ENCODE peak calls at places on chromosomes 3 and 15, in four cellular contexts. U is HTR-8/SVneo, S is lower leg skin, R is tibial artery. V is an unnamed sample.

GRCh38 chr3:100059472-100059871 is 54.8 kb downstream of the FILIP1L start:
- DNase-seq in S (no peak), R (no peak), U (no peak), V (no peak)

GRCh38 chr3:168360993-168361392 is 265.3 kb upstream of the GOLIM4 start:
- DNase-seq in U (no peak), S (no peak), R (no peak), V (no peak)

GRCh38 chr15:98823012-98823458 is 174.7 kb downstream of the IGF1R start:
- DNase-seq in R (no peak), U (peak; percentile 45), S (no peak), V (peak; percentile 28)

GRCh38 chr3:50242778-50243551 is 7.0 kb downstream of the GNAI2 start:
- DNase-seq in U (no peak), R (peak; percentile 83), S (peak; percentile 69), V (no peak)

GRCh38 chr3:148889828-148890227 is 24.7 kb downstream of the CPA3 start:
- DNase-seq in R (no peak), U (no peak), S (no peak), V (no peak)

GRCh38 chr3:15892828-15893227 is 95.0 kb upstream of the ANKRD28 start:
- DNase-seq in R (no peak), U (no peak), S (no peak), V (peak; percentile 76)

GRCh38 chr3:62229908-62230307 is 143.4 kb downstream of the FEZF2 start:
- DNase-seq in U (peak; percentile 10), S (no peak), R (no peak), V (peak; percentile 27)

GRCh38 chr3:192675958-192676649 is 51.2 kb downstream of the FGF12 start:
- DNase-seq in S (no peak), U (no peak), R (no peak), V (no peak)

GRCh38 chr3:90062018-90062417 is 954.6 kb downstream of the EPHA3 start:
- DNase-seq in R (no peak), U (no peak), S (no peak), V (no peak)

GRCh38 chr3:79139395-79140060 is 628.3 kb downstream of the ROBO1 start:
- DNase-seq in U (no peak), S (no peak), R (no peak), V (no peak)

GRCh38 chr3:60803812-60804211 is 447.4 kb downstream of the FHIT start:
- DNase-seq in U (no peak), R (no peak), S (no peak), V (no peak)

GRCh38 chr3:126158016-126158911 is 22.1 kb downstream of the ALDH1L1 start:
- DNase-seq in S (no peak), R (no peak), U (no peak), V (no peak)

GRCh38 chr3:42097166-42097946 is 6.2 kb downstream of the TRAK1 start:
- DNase-seq in R (no peak), S (no peak), U (no peak), V (no peak)

GRCh38 chr3:55330756-55331155 is 156.3 kb downstream of the WNT5A start:
- DNase-seq in S (no peak), R (no peak), U (no peak), V (peak; percentile 14)

GRCh38 chr3:166444756-166445155 is 607.5 kb upstream of the BCHE start:
- DNase-seq in S (no peak), U (no peak), R (no peak), V (no peak)

GRCh38 chr3:48656061-48656840 is 6.4 kb downstream of the CELSR3 start:
- DNase-seq in R (peak; percentile 92), U (no peak), S (peak; percentile 46), V (peak; percentile 74)

GRCh38 chr3:48684480-48685143 is 1.1 kb downstream of the NCKIPSD start:
- DNase-seq in S (peak; percentile 33), U (no peak), R (peak; percentile 76), V (no peak)

GRCh38 chr15:67359431-67360082 is 105.0 kb downstream of the IQCH start:
- DNase-seq in U (no peak), R (no peak), S (no peak), V (no peak)

GRCh38 chr3:119695480-119695879 is 7.3 kb upstream of the CFAP91 start:
- DNase-seq in R (no peak), U (no peak), S (no peak), V (no peak)

GRCh38 chr3:176861137-176861536 is 336.1 kb downstream of the TBL1XR1 start:
- DNase-seq in S (no peak), U (no peak), R (no peak), V (no peak)

GRCh38 chr3:22016197-22016596 is 265.2 kb upstream of the ZNF385D start:
- DNase-seq in S (no peak), R (no peak), U (no peak), V (no peak)

GRCh38 chr3:45199837-45200648 is 26.0 kb downstream of the TMEM158 start:
- DNase-seq in U (peak; percentile 92), R (no peak), S (no peak), V (peak; percentile 88)

GRCh38 chr3:29240248-29240647 is 40.6 kb upstream of the RBMS3 start:
- DNase-seq in S (no peak), U (peak; percentile 54), R (no peak), V (peak; percentile 24)

GRCh38 chr3:13683772-13684171 is 134.8 kb downstream of the FBLN2 start:
- DNase-seq in R (no peak), S (no peak), U (no peak), V (no peak)

GRCh38 chr3:194382196-194382891 is 12.8 kb upstream of the LRRC15 start:
- DNase-seq in U (no peak), R (peak; percentile 31), S (no peak), V (no peak)

V was measured in ACHN.